ENCODE peak calls at places on chromosome 15, in six cellular contexts. One of them, this sample, is unnamed.

GRCh38 chr15:36774765-36775164 is 195.3 kb downstream of the CDIN1 start:
- DNase-seq in cardiac fibroblast: no peak
- DNase-seq in AG10803: no peak
- DNase-seq in stomach: no peak
- DNase-seq in lower lobe of right lung: no peak
- DNase-seq in right lobe of liver: no peak
- DNase-seq in this sample: no peak

GRCh38 chr15:70722266-70723123 is 40.9 kb downstream of the UACA start:
- DNase-seq in cardiac fibroblast: peak
- DNase-seq in AG10803: peak
- DNase-seq in stomach: no peak
- DNase-seq in lower lobe of right lung: no peak
- DNase-seq in right lobe of liver: no peak
- DNase-seq in this sample: no peak

GRCh38 chr15:57859130-57859685 is 152.7 kb downstream of the POLR2M start:
- DNase-seq in cardiac fibroblast: no peak
- DNase-seq in AG10803: no peak
- DNase-seq in stomach: no peak
- DNase-seq in lower lobe of right lung: no peak
- DNase-seq in right lobe of liver: no peak
- DNase-seq in this sample: no peak

GRCh38 chr15:70561885-70562284 is 201.5 kb downstream of the UACA start:
- DNase-seq in cardiac fibroblast: no peak
- DNase-seq in AG10803: no peak
- DNase-seq in stomach: peak
- DNase-seq in lower lobe of right lung: no peak
- DNase-seq in right lobe of liver: no peak
- DNase-seq in this sample: no peak

GRCh38 chr15:22863356-22863755 is 24.9 kb downstream of the NIPA2 start:
- DNase-seq in cardiac fibroblast: no peak
- DNase-seq in AG10803: no peak
- DNase-seq in stomach: no peak
- DNase-seq in lower lobe of right lung: no peak
- DNase-seq in right lobe of liver: no peak
- DNase-seq in this sample: no peak

GRCh38 chr15:76330281-76330680 is 6.3 kb upstream of the ISL2 start:
- DNase-seq in cardiac fibroblast: peak
- DNase-seq in AG10803: peak
- DNase-seq in stomach: peak
- DNase-seq in lower lobe of right lung: no peak
- DNase-seq in right lobe of liver: peak
- DNase-seq in this sample: peak

GRCh38 chr15:93217343-93217742 is 128.3 kb upstream of the RGMA start:
- DNase-seq in cardiac fibroblast: no peak
- DNase-seq in AG10803: no peak
- DNase-seq in stomach: no peak
- DNase-seq in lower lobe of right lung: no peak
- DNase-seq in right lobe of liver: no peak
- DNase-seq in this sample: no peak

GRCh38 chr15:77667835-77668234 is 35.1 kb upstream of the LINGO1 start:
- DNase-seq in cardiac fibroblast: no peak
- DNase-seq in AG10803: no peak
- DNase-seq in stomach: no peak
- DNase-seq in lower lobe of right lung: no peak
- DNase-seq in right lobe of liver: no peak
- DNase-seq in this sample: no peak

GRCh38 chr15:52233405-52233804 is 42.2 kb upstream of the GNB5 start:
- DNase-seq in cardiac fibroblast: no peak
- DNase-seq in AG10803: peak
- DNase-seq in stomach: no peak
- DNase-seq in lower lobe of right lung: no peak
- DNase-seq in right lobe of liver: no peak
- DNase-seq in this sample: no peak

GRCh38 chr15:90001062-90001682 is at the start of gene ZNF710:
- DNase-seq in cardiac fibroblast: peak
- DNase-seq in AG10803: peak
- DNase-seq in stomach: no peak
- DNase-seq in lower lobe of right lung: peak
- DNase-seq in right lobe of liver: no peak
- DNase-seq in this sample: peak

GRCh38 chr15:88574646-88575045 is 28.2 kb upstream of the DET1 start:
- DNase-seq in cardiac fibroblast: no peak
- DNase-seq in AG10803: no peak
- DNase-seq in stomach: no peak
- DNase-seq in lower lobe of right lung: no peak
- DNase-seq in right lobe of liver: no peak
- DNase-seq in this sample: no peak

GRCh38 chr15:90295270-90295648 is 29.8 kb downstream of the NGRN start:
- DNase-seq in cardiac fibroblast: no peak
- DNase-seq in AG10803: no peak
- DNase-seq in stomach: no peak
- DNase-seq in lower lobe of right lung: no peak
- DNase-seq in right lobe of liver: no peak
- DNase-seq in this sample: peak

GRCh38 chr15:91966181-91966552 is 112.7 kb downstream of the SLCO3A1 start:
- DNase-seq in cardiac fibroblast: no peak
- DNase-seq in AG10803: no peak
- DNase-seq in stomach: no peak
- DNase-seq in lower lobe of right lung: no peak
- DNase-seq in right lobe of liver: no peak
- DNase-seq in this sample: no peak

DNA sequence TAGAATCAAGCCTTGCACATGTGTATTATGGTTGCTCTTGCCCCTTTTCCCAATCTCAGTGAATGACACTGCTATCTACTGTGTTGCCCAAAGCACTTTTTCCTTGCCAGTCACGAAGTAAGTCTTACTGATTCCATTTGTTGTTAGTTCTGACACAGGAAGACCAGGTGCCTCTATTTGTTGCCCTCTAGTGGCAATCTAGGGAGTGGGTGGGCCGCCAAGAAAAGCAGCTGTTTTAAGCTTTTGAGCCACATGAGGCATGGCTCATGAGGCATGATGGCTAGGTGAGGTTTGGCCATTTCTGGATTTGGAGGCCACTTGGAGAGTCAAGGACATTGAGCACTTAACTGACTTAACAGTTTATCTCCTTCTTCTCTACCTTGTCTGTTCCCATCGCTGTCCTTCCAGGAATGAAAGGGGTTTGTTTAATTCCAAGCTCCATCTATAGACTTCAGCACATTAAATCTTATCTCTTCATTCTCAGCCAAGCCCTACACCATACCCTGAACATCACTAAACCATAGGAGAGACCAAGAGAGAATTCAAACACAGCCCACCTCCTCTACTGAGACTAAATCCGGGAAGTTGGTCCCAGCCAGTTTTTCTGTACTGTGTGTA is 103.1 kb downstream of the HCN4 start:
- DNase-seq in cardiac fibroblast: peak
- DNase-seq in AG10803: peak
- DNase-seq in stomach: peak
- DNase-seq in lower lobe of right lung: no peak
- DNase-seq in right lobe of liver: no peak
- DNase-seq in this sample: no peak
- TF ChIP-seq CTCF in cardiac fibroblast: peak
- TF ChIP-seq CTCF in AG10803: peak
- TF ChIP-seq CTCF in stomach: no peak
- TF ChIP-seq CTCF in lower lobe of right lung: peak
- TF ChIP-seq CTCF in right lobe of liver: peak
- TF ChIP-seq CTCF in this sample: peak

GRCh38 chr15:81360491-81360890 is 13.5 kb downstream of the TMC3 start:
- DNase-seq in cardiac fibroblast: no peak
- DNase-seq in AG10803: no peak
- DNase-seq in stomach: no peak
- DNase-seq in lower lobe of right lung: no peak
- DNase-seq in right lobe of liver: no peak
- DNase-seq in this sample: no peak
- H3K4me3 ChIP-seq in cardiac fibroblast: no peak
- H3K4me3 ChIP-seq in AG10803: no peak
- H3K4me3 ChIP-seq in stomach: no peak
- H3K4me3 ChIP-seq in lower lobe of right lung: no peak
- H3K4me3 ChIP-seq in right lobe of liver: no peak
- H3K4me3 ChIP-seq in this sample: no peak

GRCh38 chr15:40952901-40953712 is at the start of gene CHAC1:
- DNase-seq in cardiac fibroblast: peak
- DNase-seq in AG10803: peak
- DNase-seq in stomach: peak
- DNase-seq in lower lobe of right lung: peak
- DNase-seq in right lobe of liver: peak
- DNase-seq in this sample: peak
- TF ChIP-seq CTCF in cardiac fibroblast: no peak
- TF ChIP-seq CTCF in AG10803: no peak
- TF ChIP-seq CTCF in stomach: no peak
- TF ChIP-seq CTCF in lower lobe of right lung: peak
- TF ChIP-seq CTCF in right lobe of liver: no peak
- TF ChIP-seq CTCF in this sample: no peak

GRCh38 chr15:28093761-28094535 is 5.2 kb downstream of the OCA2 start:
- DNase-seq in cardiac fibroblast: no peak
- DNase-seq in AG10803: no peak
- DNase-seq in stomach: no peak
- DNase-seq in lower lobe of right lung: no peak
- DNase-seq in right lobe of liver: no peak
- DNase-seq in this sample: no peak

GRCh38 chr15:28096720-28097431 is 2.2 kb downstream of the OCA2 start:
- DNase-seq in cardiac fibroblast: no peak
- DNase-seq in AG10803: no peak
- DNase-seq in stomach: no peak
- DNase-seq in lower lobe of right lung: no peak
- DNase-seq in right lobe of liver: no peak
- DNase-seq in this sample: no peak

GRCh38 chr15:28096411-28096719 is 2.8 kb downstream of the OCA2 start:
- DNase-seq in cardiac fibroblast: no peak
- DNase-seq in AG10803: no peak
- DNase-seq in stomach: no peak
- DNase-seq in lower lobe of right lung: no peak
- DNase-seq in right lobe of liver: no peak
- DNase-seq in this sample: no peak

GRCh38 chr15:28097656-28098359 is 1.3 kb downstream of the OCA2 start:
- DNase-seq in cardiac fibroblast: no peak
- DNase-seq in AG10803: no peak
- DNase-seq in stomach: no peak
- DNase-seq in lower lobe of right lung: no peak
- DNase-seq in right lobe of liver: no peak
- DNase-seq in this sample: peak

DNA sequence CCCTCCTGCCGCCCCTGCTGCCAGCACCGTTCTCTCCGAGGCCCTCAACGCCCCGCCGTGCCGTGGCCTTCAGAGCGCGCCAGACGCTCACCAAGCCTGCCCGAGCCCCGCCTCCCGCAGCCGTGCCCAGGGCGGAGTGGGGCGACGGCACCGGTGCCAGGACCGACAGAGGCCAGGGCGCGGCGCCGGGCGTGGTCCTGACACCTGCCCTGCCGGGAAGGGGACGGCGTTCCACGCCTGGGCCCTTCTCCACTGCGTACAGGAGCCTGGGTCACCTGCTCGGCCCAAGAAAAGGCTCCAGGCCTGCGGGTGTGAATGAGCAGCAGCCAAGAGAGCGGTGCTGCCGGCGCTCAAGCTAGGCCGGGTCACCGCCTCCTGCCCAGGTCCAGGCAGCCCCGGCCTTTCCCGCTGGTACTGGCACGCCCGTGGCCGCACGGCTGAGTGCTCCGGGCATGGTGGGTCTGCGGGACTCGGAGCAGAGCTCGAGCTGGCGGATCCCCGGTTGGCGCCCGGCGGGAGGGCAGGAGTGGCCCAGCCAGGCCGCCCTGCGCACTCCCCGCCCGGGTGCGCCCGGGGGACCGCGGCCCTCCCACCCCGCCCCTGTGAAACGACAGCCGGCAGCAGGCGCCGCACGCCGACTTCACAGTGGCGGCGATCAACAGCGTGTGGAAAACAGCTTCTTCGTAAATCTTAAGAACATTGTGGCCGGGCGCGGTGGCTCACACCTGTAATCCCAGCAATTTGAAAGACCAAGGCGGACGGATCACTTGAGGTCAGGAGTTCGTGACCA is 4.2 kb downstream of the OCA2 start:
- DNase-seq in cardiac fibroblast: no peak
- DNase-seq in AG10803: no peak
- DNase-seq in stomach: peak
- DNase-seq in lower lobe of right lung: peak
- DNase-seq in right lobe of liver: peak
- DNase-seq in this sample: peak
- H3K4me3 ChIP-seq in cardiac fibroblast: peak
- H3K4me3 ChIP-seq in AG10803: peak
- H3K4me3 ChIP-seq in stomach: peak
- H3K4me3 ChIP-seq in lower lobe of right lung: peak
- H3K4me3 ChIP-seq in right lobe of liver: peak
- H3K4me3 ChIP-seq in this sample: peak